ENCODE peak calls at places on chromosomes 16 and 17, in eight cellular contexts. K is iPS DF 6.9, E is left ventricle myocardium inferior, T is GM10248, F is iris pigment epithelial cell, O is bronchial epithelial cell, X is AG04450, L is anterior cingulate cortex. P is an unnamed sample.
A peak's percentile ranks its signal among the peaks of the same experiment; 100 is the strongest.

GRCh38 chr17:58493506-58493905 is 5.3 kb upstream of the HSF5 start:
- DNase-seq in K (no peak), E (no peak), T (no peak), F (no peak), O (no peak), X (no peak), L (no peak), P (no peak)

GRCh38 chr16:1108299-1109252 is 12.5 kb upstream of the C1QTNF8 start:
- DNase-seq in K (no peak), E (peak; percentile 48), T (no peak), F (no peak), O (no peak), X (no peak), L (peak; percentile 30), P (no peak)

GRCh38 chr17:67105213-67105612 is 60.9 kb downstream of the CACNG1 start:
- DNase-seq in K (no peak), E (no peak), T (no peak), F (peak; percentile 94), O (peak; percentile 42), X (no peak), L (no peak), P (no peak)

GRCh38 chr16:85365120-85365519 is 248.0 kb upstream of the GSE1 start:
- DNase-seq in K (no peak), E (no peak), T (no peak), F (no peak), O (peak; percentile 63), X (no peak), L (no peak), P (no peak)

GRCh38 chr17:55296699-55297098 is 31.9 kb downstream of the HLF start:
- DNase-seq in K (no peak), E (no peak), T (no peak), F (no peak), O (no peak), X (no peak), L (no peak), P (no peak)

GRCh38 chr17:83128306-83129240 is 49.2 kb downstream of the METRNL start:
- DNase-seq in K (no peak), E (no peak), T (no peak), F (no peak), O (no peak), X (no peak), L (no peak), P (no peak)

GRCh38 chr16:69748694-69749345 is 5.9 kb downstream of the NOB1 start:
- DNase-seq in K (no peak), E (no peak), T (no peak), F (no peak), O (no peak), X (no peak), L (no peak), P (no peak)

GRCh38 chr16:4384497-4384896 is 12.8 kb downstream of the VASN start:
- DNase-seq in K (no peak), E (peak; percentile 41), T (no peak), F (no peak), O (no peak), X (no peak), L (no peak), P (no peak)

GRCh38 chr17:80795737-80796136 is 195.9 kb upstream of the CHMP6 start:
- DNase-seq in K (no peak), E (peak; percentile 70), T (no peak), F (no peak), O (no peak), X (no peak), L (peak; percentile 34), P (no peak)

GRCh38 chr17:8954339-8954738 is 11.2 kb downstream of the PIK3R5 start:
- DNase-seq in K (no peak), E (peak; percentile 64), T (peak; percentile 68), F (no peak), O (no peak), X (no peak), L (no peak), P (no peak)

GRCh38 chr16:86490859-86491642 is 19.3 kb upstream of the FOXF1 start:
- DNase-seq in K (no peak), E (no peak), T (no peak), F (no peak), O (no peak), X (no peak), L (no peak), P (no peak)

GRCh38 chr17:4739122-4740024 is at the start of the genes CXCL16 and ZMYND15:
- DNase-seq in K (no peak), E (peak; percentile 52), T (peak; percentile 87), F (peak; percentile 36), O (peak; percentile 17), X (no peak), L (no peak), P (no peak)

GRCh38 chr16:23408242-23409201 is 44.5 kb downstream of the COG7 start:
- DNase-seq in K (no peak), E (peak; percentile 49), T (no peak), F (peak; percentile 28), O (peak; percentile 52), X (no peak), L (peak; percentile 61), P (no peak)

GRCh38 chr17:2347805-2348685 is 10.7 kb downstream of the SGSM2 start:
- DNase-seq in K (peak; percentile 92), E (no peak), T (no peak), F (peak; percentile 84), O (peak; percentile 75), X (peak; percentile 72), L (peak; percentile 38), P (peak; percentile 78)

GRCh38 chr17:15945493-15946209 is 721 bp downstream of the ADORA2B start:
- DNase-seq in K (no peak), E (no peak), T (no peak), F (peak; percentile 36), O (no peak), X (no peak), L (no peak), P (no peak)

GRCh38 chr17:31413871-31414589 is 22.6 kb downstream of the RAB11FIP4 start:
- DNase-seq in K (no peak), E (no peak), T (no peak), F (peak; percentile 75), O (peak; percentile 83), X (peak; percentile 39), L (peak; percentile 43), P (peak; percentile 3)

GRCh38 chr17:5683241-5683640 is 98.9 kb upstream of the NLRP1 start:
- DNase-seq in K (no peak), E (no peak), T (no peak), F (no peak), O (no peak), X (no peak), L (no peak), P (no peak)

GRCh38 chr16:65312795-65313194 is 190.9 kb upstream of the CDH11 start:
- DNase-seq in K (no peak), E (no peak), T (no peak), F (peak; percentile 72), O (no peak), X (no peak), L (no peak), P (peak; percentile 59)

GRCh38 chr16:3020604-3021448 is 658 bp downstream of the TNFRSF12A start:
- DNase-seq in K (no peak), E (peak; percentile 75), T (no peak), F (peak; percentile 90), O (peak; percentile 72), X (peak; percentile 72), L (no peak), P (no peak)

P was measured in AG04449.